ENCODE peak calls at places on chromosomes 2 and 18, in four cellular contexts. One of them, this sample, is unnamed.

GRCh38 chr2:106158871-106159270 is 35.2 kb downstream of the UXS1 start:
- DNase-seq in MV-4-11: no peak
- DNase-seq in hepatocyte: no peak
- DNase-seq in iris pigment epithelial cell: no peak
- DNase-seq in this sample: no peak

GRCh38 chr2:109129356-109129920 is 433 bp downstream of the SH3RF3 start:
- DNase-seq in MV-4-11: no peak
- DNase-seq in hepatocyte: peak; percentile 46
- DNase-seq in iris pigment epithelial cell: peak; percentile 52
- DNase-seq in this sample: no peak

GRCh38 chr2:195961873-195962272 is 106.8 kb downstream of the DNAH7 start:
- DNase-seq in MV-4-11: peak; percentile 95
- DNase-seq in hepatocyte: no peak
- DNase-seq in iris pigment epithelial cell: no peak
- DNase-seq in this sample: peak; percentile 87

GRCh38 chr18:57352761-57353136 is 392 bp downstream of the ST8SIA3 start:
- DNase-seq in MV-4-11: no peak
- DNase-seq in hepatocyte: no peak
- DNase-seq in iris pigment epithelial cell: no peak
- DNase-seq in this sample: no peak

GRCh38 chr2:191245046-191245868 is at the start of gene MYO1B:
- DNase-seq in MV-4-11: no peak
- DNase-seq in hepatocyte: peak; percentile 93
- DNase-seq in iris pigment epithelial cell: peak; percentile 78
- DNase-seq in this sample: peak; percentile 22

GRCh38 chr18:63342206-63342605 is 22.6 kb upstream of the BCL2 start:
- DNase-seq in MV-4-11: peak; percentile 16
- DNase-seq in hepatocyte: peak; percentile 46
- DNase-seq in iris pigment epithelial cell: peak; percentile 38
- DNase-seq in this sample: no peak

GRCh38 chr2:15940661-15941482 is 522 bp downstream of the MYCN start:
- DNase-seq in MV-4-11: no peak
- DNase-seq in hepatocyte: no peak
- DNase-seq in iris pigment epithelial cell: peak; percentile 3
- DNase-seq in this sample: no peak

GRCh38 chr2:149744845-149745244 is 157.3 kb upstream of the MMADHC start:
- DNase-seq in MV-4-11: no peak
- DNase-seq in hepatocyte: no peak
- DNase-seq in iris pigment epithelial cell: peak; percentile 83
- DNase-seq in this sample: no peak

GRCh38 chr2:238899386-238899785 is 51.5 kb downstream of the TWIST2 start:
- DNase-seq in MV-4-11: no peak
- DNase-seq in hepatocyte: no peak
- DNase-seq in iris pigment epithelial cell: no peak
- DNase-seq in this sample: no peak

GRCh38 chr18:44819944-44820510 is 139.3 kb downstream of the SETBP1 start:
- DNase-seq in MV-4-11: no peak
- DNase-seq in hepatocyte: no peak
- DNase-seq in iris pigment epithelial cell: no peak
- DNase-seq in this sample: no peak

GRCh38 chr18:49160075-49160930 is 209.5 kb upstream of the SMAD7 start:
- DNase-seq in MV-4-11: no peak
- DNase-seq in hepatocyte: no peak
- DNase-seq in iris pigment epithelial cell: peak; percentile 45
- DNase-seq in this sample: no peak

GRCh38 chr2:198004921-198005829 is 200.8 kb downstream of the PLCL1 start:
- DNase-seq in MV-4-11: no peak
- DNase-seq in hepatocyte: no peak
- DNase-seq in iris pigment epithelial cell: no peak
- DNase-seq in this sample: no peak

GRCh38 chr2:239222346-239223028 is 178.3 kb downstream of the HDAC4 start:
- DNase-seq in MV-4-11: peak; percentile 93
- DNase-seq in hepatocyte: no peak
- DNase-seq in iris pigment epithelial cell: peak; percentile 70
- DNase-seq in this sample: peak; percentile 90

GRCh38 chr2:202140522-202141292 is 67.7 kb downstream of the KIAA2012 start:
- DNase-seq in MV-4-11: peak; percentile 17
- DNase-seq in hepatocyte: no peak
- DNase-seq in iris pigment epithelial cell: peak; percentile 38
- DNase-seq in this sample: no peak